ENCODE peak calls at places on chromosomes 13 and 19, in seven cellular contexts. O is PC-3, P is body of pancreas, N is adrenal gland, T is A673, Q is mucosa of descending colon, D is testis. C is an unnamed sample.

GRCh38 chr13:41059466-41059865 is 1.8 kb upstream of the WBP4 start:
- DNase-seq in Q (no peak), T (peak; percentile 35), O (peak; percentile 5), D (no peak), P (no peak), N (no peak), C (no peak)

GRCh38 chr19:16118489-16119033 is 6.9 kb downstream of the RAB8A start:
- DNase-seq in Q (peak; percentile 79), D (no peak), T (no peak), O (no peak), P (no peak), N (no peak), C (peak; percentile 74)

GRCh38 chr19:50536662-50537305 is 23.1 kb upstream of the ASPDH start:
- DNase-seq in O (no peak), P (no peak), T (no peak), Q (no peak), D (no peak), N (no peak), C (no peak)

GRCh38 chr19:38711726-38712153 is 32.5 kb downstream of the CAPN12 start:
- DNase-seq in Q (no peak), T (no peak), D (peak; percentile 78), O (no peak), P (peak; percentile 62), N (peak; percentile 95), C (peak; percentile 93)

GRCh38 chr19:19416280-19416679 is 10.8 kb downstream of the GATAD2A start:
- DNase-seq in O (no peak), Q (no peak), D (no peak), N (no peak), P (no peak), T (no peak), C (no peak)

GRCh38 chr13:40777166-40777956 is 6.4 kb upstream of the MRPS31 start:
- DNase-seq in T (peak; percentile 75), D (peak; percentile 53), P (peak; percentile 46), O (peak; percentile 55), Q (no peak), N (no peak), C (no peak)

GRCh38 chr13:30290812-30291436 is 16.4 kb downstream of the KATNAL1 start:
- DNase-seq in N (no peak), D (no peak), T (no peak), O (no peak), P (no peak), Q (no peak), C (no peak)

GRCh38 chr13:51906581-51906980 is 44.8 kb downstream of the CCDC70 start:
- DNase-seq in P (peak; percentile 56), Q (no peak), D (no peak), T (no peak), N (peak; percentile 57), O (peak; percentile 37), C (no peak)

GRCh38 chr19:40928859-40929258 is 46.8 kb upstream of the CYP2A7 start:
- DNase-seq in O (no peak), T (no peak), Q (no peak), N (no peak), D (no peak), P (no peak), C (no peak)

GRCh38 chr19:23983406-23983805 is 68.7 kb downstream of the ZNF726 start:
- DNase-seq in D (no peak), O (peak; percentile 10), Q (no peak), N (no peak), P (no peak), T (no peak), C (no peak)

GRCh38 chr19:3818918-3819317 is 32.7 kb upstream of the MATK start:
- DNase-seq in T (no peak), D (no peak), P (no peak), O (no peak), N (no peak), Q (no peak), C (no peak)

GRCh38 chr19:43759515-43759914 is 4.8 kb upstream of the SMG9 start:
- DNase-seq in T (peak; percentile 29), P (no peak), D (no peak), Q (no peak), N (peak; percentile 50), O (peak; percentile 71), C (no peak)

DNA sequence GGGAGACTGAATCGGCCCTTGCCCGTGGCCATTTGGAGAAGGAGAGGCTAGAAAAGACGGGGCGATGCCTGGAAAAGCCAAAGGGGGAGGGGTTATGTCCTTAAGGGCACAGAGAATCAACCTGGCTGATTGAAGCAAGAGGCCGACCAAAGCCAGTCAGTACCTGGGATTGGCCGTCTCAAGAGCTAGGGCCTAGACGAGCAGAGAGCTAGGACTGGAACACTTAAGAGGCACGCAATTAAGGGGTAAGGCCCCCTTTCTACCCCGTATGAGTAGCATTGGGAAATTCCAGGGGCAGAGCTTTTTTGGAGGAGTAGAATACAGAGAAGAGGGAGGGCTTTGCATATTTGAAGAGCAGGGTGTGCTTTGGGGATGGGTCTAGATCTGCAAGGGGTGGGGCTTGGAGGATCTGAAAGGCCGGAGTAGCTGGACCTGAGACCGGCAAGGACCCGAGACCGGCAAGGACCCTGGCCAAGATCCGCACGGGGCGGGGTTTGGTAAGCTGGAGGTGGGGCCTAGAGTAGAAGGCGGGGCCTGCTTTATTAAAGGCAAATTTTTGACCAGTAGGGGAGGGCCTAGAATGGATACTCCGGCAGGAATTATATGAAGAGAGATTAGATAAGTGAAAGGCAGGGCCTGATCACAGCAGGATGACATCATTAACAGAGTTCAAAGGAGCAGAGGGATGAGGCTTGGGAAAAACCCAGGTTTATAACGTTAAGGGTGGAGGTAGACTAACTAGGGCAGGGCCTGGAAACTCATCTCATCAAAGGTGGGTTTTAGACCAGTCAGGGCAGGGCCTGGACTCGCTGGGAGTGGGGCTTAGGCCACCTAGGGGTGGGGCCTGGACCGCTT is 10.7 kb upstream of the CACNG6 start:
- DNase-seq in D (peak; percentile 40), T (peak; percentile 76), Q (no peak), P (no peak), O (peak; percentile 94), N (no peak), C (no peak)
- TF ChIP-seq CTCF in D (no peak), T (no peak), Q (no peak), P (no peak), O (no peak), N (no peak), C (no peak)

DNA sequence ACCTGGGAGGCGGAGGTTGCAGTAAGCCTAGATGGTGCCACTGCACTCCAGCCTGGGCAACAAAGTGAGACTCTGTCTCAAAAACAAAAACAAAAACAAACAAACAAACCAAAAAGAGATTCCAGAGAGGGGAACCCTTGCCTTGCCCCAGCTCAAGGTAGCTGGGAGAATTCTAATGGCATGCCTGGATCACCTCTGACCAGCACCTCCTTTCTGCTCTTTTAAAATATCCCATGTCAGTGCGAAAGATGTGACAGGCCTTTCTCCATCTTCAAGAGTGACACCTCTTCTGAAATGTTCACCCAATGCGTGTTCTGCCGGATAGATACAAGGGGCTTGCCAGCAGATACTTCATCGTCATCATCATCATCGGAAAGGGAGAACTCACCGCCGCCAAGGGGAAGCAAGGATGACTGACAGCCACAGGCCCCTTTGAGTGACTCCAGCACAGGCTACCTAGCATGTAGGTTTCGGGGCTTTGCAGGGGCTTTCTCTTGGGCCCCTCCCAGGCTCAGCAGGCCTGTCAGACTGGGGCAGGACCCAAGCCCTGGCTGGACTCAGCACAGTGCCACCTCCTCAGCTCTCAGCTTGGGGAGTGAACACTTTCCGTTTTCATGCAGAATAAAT is 18.9 kb upstream of the LRP3 start:
- DNase-seq in Q (no peak), N (no peak), P (no peak), T (no peak), O (no peak), D (no peak), C (no peak)
- H3K4me3 ChIP-seq in Q (no peak overlapping the region), N (no peak overlapping the region), P (no peak overlapping the region), T (peak overlapping the region; percentile 94), O (peak overlapping the region; percentile 88), D (no peak overlapping the region), C (no peak overlapping the region)

GRCh38 chr13:110417537-110417908 is 110.4 kb downstream of the COL4A2 start:
- DNase-seq in Q (no peak), D (no peak), O (no peak), T (no peak), N (no peak), P (no peak), C (no peak)
- H3K4me1 ChIP-seq in Q (no peaks in the 10 kb centered on the region), D (peaks cover 14% of the 10 kb centered on the region), O (peaks cover 5% of the 10 kb centered on the region), T (peaks cover 5% of the 10 kb centered on the region), N (peaks cover 40% of the 10 kb centered on the region), P (peaks cover 6% of the 10 kb centered on the region), C (peaks cover 98% of the 10 kb centered on the region)

DNA sequence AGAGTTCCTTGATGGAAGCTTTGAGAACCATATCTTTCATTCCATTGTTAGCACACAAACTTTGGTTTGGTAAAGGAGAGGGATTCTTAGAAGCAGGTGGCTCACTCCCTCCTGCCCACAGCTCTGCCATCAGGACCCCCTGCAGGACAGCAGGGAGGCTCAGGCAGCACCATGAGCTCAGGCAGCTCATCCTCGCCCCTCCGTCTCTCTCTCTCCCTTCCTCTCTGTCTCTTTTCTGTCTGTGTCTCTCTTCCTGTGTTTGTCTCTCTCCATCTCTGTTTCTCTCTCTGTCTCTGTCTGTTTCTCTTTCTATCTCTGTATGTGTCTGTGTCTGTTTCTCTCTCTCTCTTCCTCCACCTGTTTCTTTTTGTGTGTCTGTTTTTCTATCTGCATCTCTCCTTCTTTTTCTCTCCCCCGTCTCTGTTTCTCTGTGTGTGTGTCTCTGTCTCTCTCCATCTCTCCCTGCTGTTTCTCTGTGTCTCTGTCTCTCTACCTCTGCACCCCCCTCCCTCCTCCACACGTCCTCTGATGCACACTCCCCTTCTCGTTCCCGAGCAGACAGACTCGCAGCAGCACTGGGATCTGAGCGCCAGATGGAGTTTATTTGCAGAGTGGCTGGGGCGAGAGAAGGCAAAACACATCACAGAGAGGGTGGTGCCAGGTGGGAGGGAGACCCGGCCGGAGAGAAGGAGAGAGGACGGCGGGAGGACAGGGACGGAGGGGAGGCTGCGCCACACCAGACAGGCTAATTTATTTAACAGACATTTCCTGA is 8.7 kb downstream of the SBK2 start:
- DNase-seq in N (no peak), T (no peak), Q (no peak), D (no peak), P (peak; percentile 31), O (peak; percentile 23), C (no peak)
- TF ChIP-seq CTCF in N (no peak), T (no peak), Q (no peak), D (no peak), P (no peak), O (no peak), C (no peak)